ENCODE peak calls at places on chromosomes 7 and 10, in nine cellular contexts. S is A673; Q is dorsolateral prefrontal cortex; J is substantia nigra; P is cardiac muscle cell; K is naive thymus-derived CD4-positive, alpha-beta T cell; R is HL-60; V is A549; G is K562. O is an unnamed sample.

GRCh38 chr10:133245439-133246235 is 8.0 kb downstream of the VENTX start:
- DNase-seq in S (no peak), Q (no peak), J (no peak), P (peak; percentile 56), K (no peak), R (no peak), V (no peak), G (peak; percentile 87), O (peak; percentile 74)

GRCh38 chr10:132452651-132453469 is 55.9 kb downstream of the PWWP2B start:
- DNase-seq in S (peak; percentile 82), Q (peak; percentile 79), J (peak; percentile 35), P (peak; percentile 84), K (peak; percentile 93), R (peak; percentile 51), V (peak; percentile 85), G (peak; percentile 90), O (peak; percentile 82)

GRCh38 chr10:22992621-22993020 is 64.8 kb downstream of the ARMC3 start:
- DNase-seq in S (no peak), Q (no peak), J (no peak), P (no peak), K (no peak), R (no peak), V (no peak), G (no peak), O (peak; percentile 4)

GRCh38 chr7:3780525-3780924 is 479.5 kb downstream of the SDK1 start:
- DNase-seq in S (no peak), Q (no peak), J (no peak), P (no peak), K (no peak), R (no peak), V (no peak), G (no peak), O (no peak)

GRCh38 chr10:132606031-132606491 is 68.5 kb downstream of the INPP5A start:
- DNase-seq in S (no peak), Q (peak; percentile 43), J (no peak), P (no peak), K (no peak), R (no peak), V (no peak), G (no peak), O (no peak)

GRCh38 chr10:78491812-78492211 is 458.1 kb downstream of the RPS24 start:
- DNase-seq in S (peak; percentile 63), Q (no peak), J (no peak), P (no peak), K (no peak), R (no peak), V (no peak), G (no peak), O (peak; percentile 7)

GRCh38 chr7:44291066-44291732 is 34.2 kb downstream of the CAMK2B start:
- DNase-seq in S (no peak), Q (peak; percentile 32), J (no peak), P (no peak), K (peak; percentile 14), R (no peak), V (no peak), G (no peak), O (no peak)

GRCh38 chr10:12583891-12584595 is 234.7 kb downstream of the CAMK1D start:
- DNase-seq in S (no peak), Q (no peak), J (no peak), P (no peak), K (no peak), R (no peak), V (no peak), G (no peak), O (no peak)

GRCh38 chr10:70378122-70378521 is 4.3 kb downstream of the LRRC20 start:
- DNase-seq in S (peak; percentile 63), Q (no peak), J (no peak), P (no peak), K (no peak), R (no peak), V (peak; percentile 49), G (no peak), O (peak; percentile 48)

GRCh38 chr7:142298009-142298408 is 40.2 kb upstream of the PRSS58 start:
- DNase-seq in S (peak; percentile 53), Q (no peak), J (no peak), P (peak; percentile 22), K (no peak), R (no peak), V (peak; percentile 15), G (no peak), O (peak; percentile 40)

GRCh38 chr7:96548664-96549063 is 161.0 kb downstream of the SEM1 start:
- DNase-seq in S (no peak), Q (no peak), J (no peak), P (no peak), K (no peak), R (no peak), V (peak; percentile 20), G (no peak), O (no peak)

GRCh38 chr10:130045091-130045652 is 65.5 kb downstream of the C10orf143 start:
- DNase-seq in S (peak; percentile 54), Q (no peak), J (no peak), P (peak; percentile 26), K (peak; percentile 8), R (no peak), V (no peak), G (peak; percentile 18), O (peak; percentile 8)

GRCh38 chr10:68625316-68625921 is 65.3 kb downstream of the TET1 start:
- DNase-seq in S (no peak), Q (no peak), J (no peak), P (no peak), K (no peak), R (no peak), V (no peak), G (no peak), O (no peak)

GRCh38 chr7:150514748-150515222 is at the start of gene GIMAP7:
- DNase-seq in S (no peak), Q (no peak), J (no peak), P (no peak), K (peak; percentile 64), R (no peak), V (no peak), G (no peak), O (peak; percentile 48)

GRCh38 chr10:100374137-100374655 is 27.2 kb downstream of the SCD start:
- DNase-seq in S (no peak), Q (no peak), J (peak; percentile 56), P (no peak), K (no peak), R (no peak), V (peak; percentile 79), G (peak; percentile 66), O (no peak)

GRCh38 chr7:91265693-91266066 is 1.4 kb downstream of the FZD1 start:
- DNase-seq in S (no peak), Q (no peak), J (no peak), P (peak; percentile 18), K (no peak), R (no peak), V (no peak), G (no peak), O (peak; percentile 28)

GRCh38 chr10:123550680-123551096 is 115.5 kb upstream of the GPR26 start:
- DNase-seq in S (no peak), Q (no peak), J (no peak), P (no peak), K (no peak), R (no peak), V (no peak), G (no peak), O (no peak)

GRCh38 chr10:95387383-95387782 is 96.6 kb upstream of the PDLIM1 start:
- DNase-seq in S (no peak), Q (no peak), J (no peak), P (no peak), K (no peak), R (no peak), V (no peak), G (no peak), O (no peak)

GRCh38 chr10:95388072-95388471 is 97.3 kb upstream of the PDLIM1 start:
- DNase-seq in S (no peak), Q (no peak), J (no peak), P (no peak), K (no peak), R (no peak), V (no peak), G (no peak), O (no peak)

GRCh38 chr10:95382174-95382573 is 91.4 kb upstream of the PDLIM1 start:
- DNase-seq in S (no peak), Q (no peak), J (no peak), P (no peak), K (no peak), R (no peak), V (no peak), G (no peak), O (no peak)

GRCh38 chr10:95382596-95382995 is 91.8 kb upstream of the PDLIM1 start:
- DNase-seq in S (no peak), Q (no peak), J (no peak), P (no peak), K (no peak), R (no peak), V (no peak), G (no peak), O (no peak)

DNA sequence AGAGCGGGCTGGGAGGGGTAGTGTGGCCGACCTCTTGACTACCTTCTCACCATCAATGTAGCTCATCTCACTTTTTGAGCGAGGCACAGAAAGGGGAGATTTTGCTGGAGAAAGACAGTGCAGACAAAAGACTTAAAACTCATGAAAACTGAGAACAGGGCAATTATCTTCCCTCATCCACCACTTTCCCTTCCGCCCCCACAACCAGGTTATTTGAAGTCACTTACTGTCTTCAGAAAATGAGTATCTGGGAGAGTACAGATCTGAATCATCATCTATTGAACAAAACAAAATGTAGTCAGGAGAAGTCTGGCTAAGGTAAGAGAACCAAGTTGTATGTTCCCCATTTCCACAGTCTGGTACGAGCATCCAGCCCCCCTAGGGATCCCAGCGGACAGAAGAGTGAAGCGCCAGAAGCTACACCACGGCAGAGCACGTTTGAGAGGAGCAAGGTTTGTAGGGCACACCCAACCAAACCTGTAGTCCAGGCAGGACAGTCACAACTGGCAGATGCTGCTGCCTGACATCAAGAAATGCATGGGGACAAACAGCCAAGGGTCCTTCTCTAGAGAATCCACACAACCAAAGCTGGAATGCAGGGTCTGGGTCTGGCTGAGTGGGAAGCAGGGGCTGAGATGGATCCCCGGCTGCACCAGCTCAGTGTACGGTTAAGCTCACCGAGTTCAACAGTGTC is 93.4 kb upstream of the PDLIM1 start:
- DNase-seq in S (no peak), Q (no peak), J (no peak), P (no peak), K (peak; percentile 33), R (no peak), V (no peak), G (no peak), O (no peak)
- H3K27ac ChIP-seq in S (no peak overlapping the region), Q (peak overlapping the region; percentile 53), J (no peak overlapping the region), P (no peak overlapping the region), K (no peak overlapping the region), R (no peak overlapping the region), V (no peak overlapping the region), G (no peak overlapping the region), O (no peak overlapping the region)

GRCh38 chr10:94210465-94211186 is 152.1 kb downstream of the NOC3L start:
- DNase-seq in S (no peak), Q (no peak), J (no peak), P (peak; percentile 42), K (no peak), R (no peak), V (no peak), G (no peak), O (no peak)
- H3K27ac ChIP-seq in S (no peak overlapping the region), Q (no peak overlapping the region), J (no peak overlapping the region), P (no peak overlapping the region), K (no peak overlapping the region), R (no peak overlapping the region), V (peak overlapping the region; percentile 34), G (no peak overlapping the region), O (no peak overlapping the region)

GRCh38 chr7:130912910-130913720 is 179.1 kb upstream of the KLF14 start:
- DNase-seq in S (peak; percentile 89), Q (no peak), J (no peak), P (no peak), K (peak; percentile 78), R (no peak), V (no peak), G (peak; percentile 35), O (peak; percentile 78)
- H3K27ac ChIP-seq in S (peak overlapping the region; percentile 94), Q (peak overlapping the region; percentile 69), J (peak overlapping the region; percentile 63), P (no peak overlapping the region), K (peak overlapping the region; percentile 88), R (peak overlapping the region; percentile 91), V (peak overlapping the region; percentile 93), G (peak overlapping the region; percentile 76), O (peak overlapping the region; percentile 97)

GRCh38 chr10:35643151-35643975 is 1.3 kb upstream of the FZD8 start:
- DNase-seq in S (peak; percentile 71), Q (peak; percentile 72), J (peak; percentile 29), P (peak; percentile 87), K (peak; percentile 23), R (no peak), V (peak; percentile 36), G (peak; percentile 52), O (no peak)
- H3K27ac ChIP-seq in S (peak overlapping the region; percentile 33), Q (peak overlapping the region; percentile 41), J (no peak overlapping the region), P (peak overlapping the region; percentile 29), K (no peak overlapping the region), R (no peak overlapping the region), V (peak overlapping the region; percentile 83), G (no peak overlapping the region), O (no peak overlapping the region)

O was measured in small intestine.